ENCODE peak calls at places on chromosomes 12 and 14, in nine cellular contexts. One of them, this sample, is unnamed.
A peak's percentile ranks its signal among the peaks of the same experiment; 100 is the strongest.

GRCh38 chr12:113757223-113758002 is 208.7 kb downstream of the RBM19 start:
- DNase-seq in mammary epithelial cell: peak; percentile 5
- DNase-seq in neural crest cell: no peak
- DNase-seq in colonic mucosa: no peak
- DNase-seq in GM10248: no peak
- DNase-seq in sigmoid colon: no peak
- DNase-seq in WTC11: no peak
- DNase-seq in ovary: no peak
- DNase-seq in fibroblast of pulmonary artery: no peak
- DNase-seq in this sample: no peak

GRCh38 chr12:55972906-55973597 is 826 bp upstream of the RAB5B start:
- DNase-seq in mammary epithelial cell: no peak
- DNase-seq in neural crest cell: no peak
- DNase-seq in colonic mucosa: no peak
- DNase-seq in GM10248: no peak
- DNase-seq in sigmoid colon: no peak
- DNase-seq in WTC11: no peak
- DNase-seq in ovary: no peak
- DNase-seq in fibroblast of pulmonary artery: peak; percentile 64
- DNase-seq in this sample: no peak

GRCh38 chr14:98931911-98932310 is 340.1 kb downstream of the BCL11B start:
- DNase-seq in mammary epithelial cell: no peak
- DNase-seq in neural crest cell: no peak
- DNase-seq in colonic mucosa: peak; percentile 34
- DNase-seq in GM10248: no peak
- DNase-seq in sigmoid colon: peak; percentile 62
- DNase-seq in WTC11: no peak
- DNase-seq in ovary: no peak
- DNase-seq in fibroblast of pulmonary artery: no peak
- DNase-seq in this sample: no peak

GRCh38 chr12:70178038-70178437 is 65.2 kb upstream of the CNOT2 start:
- DNase-seq in mammary epithelial cell: peak; percentile 16
- DNase-seq in neural crest cell: no peak
- DNase-seq in colonic mucosa: no peak
- DNase-seq in GM10248: no peak
- DNase-seq in sigmoid colon: no peak
- DNase-seq in WTC11: no peak
- DNase-seq in ovary: no peak
- DNase-seq in fibroblast of pulmonary artery: peak; percentile 65
- DNase-seq in this sample: no peak

GRCh38 chr12:29309320-29309902 is 71.6 kb downstream of the ERGIC2 start:
- DNase-seq in mammary epithelial cell: no peak
- DNase-seq in neural crest cell: no peak
- DNase-seq in colonic mucosa: no peak
- DNase-seq in GM10248: no peak
- DNase-seq in sigmoid colon: no peak
- DNase-seq in WTC11: no peak
- DNase-seq in ovary: no peak
- DNase-seq in fibroblast of pulmonary artery: peak; percentile 62
- DNase-seq in this sample: no peak

GRCh38 chr12:47988073-47989022 is 15.9 kb downstream of the COL2A1 start:
- DNase-seq in mammary epithelial cell: no peak
- DNase-seq in neural crest cell: peak; percentile 51
- DNase-seq in colonic mucosa: no peak
- DNase-seq in GM10248: no peak
- DNase-seq in sigmoid colon: peak; percentile 46
- DNase-seq in WTC11: peak; percentile 54
- DNase-seq in ovary: no peak
- DNase-seq in fibroblast of pulmonary artery: no peak
- DNase-seq in this sample: no peak

GRCh38 chr12:129096184-129096583 is 242.9 kb downstream of the GLT1D1 start:
- DNase-seq in mammary epithelial cell: no peak
- DNase-seq in neural crest cell: no peak
- DNase-seq in colonic mucosa: no peak
- DNase-seq in GM10248: no peak
- DNase-seq in sigmoid colon: no peak
- DNase-seq in WTC11: no peak
- DNase-seq in ovary: no peak
- DNase-seq in fibroblast of pulmonary artery: no peak
- DNase-seq in this sample: no peak

GRCh38 chr12:113857371-113857770 is 108.8 kb downstream of the RBM19 start:
- DNase-seq in mammary epithelial cell: no peak
- DNase-seq in neural crest cell: no peak
- DNase-seq in colonic mucosa: no peak
- DNase-seq in GM10248: no peak
- DNase-seq in sigmoid colon: no peak
- DNase-seq in WTC11: no peak
- DNase-seq in ovary: no peak
- DNase-seq in fibroblast of pulmonary artery: no peak
- DNase-seq in this sample: no peak

GRCh38 chr14:68479247-68479646 is 313.6 kb downstream of the ZFP36L1 start:
- DNase-seq in mammary epithelial cell: no peak
- DNase-seq in neural crest cell: no peak
- DNase-seq in colonic mucosa: no peak
- DNase-seq in GM10248: no peak
- DNase-seq in sigmoid colon: no peak
- DNase-seq in WTC11: no peak
- DNase-seq in ovary: no peak
- DNase-seq in fibroblast of pulmonary artery: peak; percentile 62
- DNase-seq in this sample: no peak

GRCh38 chr12:510071-510825 is 50.5 kb downstream of the B4GALNT3 start:
- DNase-seq in mammary epithelial cell: peak; percentile 21
- DNase-seq in neural crest cell: peak; percentile 22
- DNase-seq in colonic mucosa: peak; percentile 83
- DNase-seq in GM10248: no peak
- DNase-seq in sigmoid colon: no peak
- DNase-seq in WTC11: peak; percentile 37
- DNase-seq in ovary: no peak
- DNase-seq in fibroblast of pulmonary artery: no peak
- DNase-seq in this sample: no peak

GRCh38 chr12:1436996-1437395 is 157.4 kb downstream of the FBXL14 start:
- DNase-seq in mammary epithelial cell: no peak
- DNase-seq in neural crest cell: no peak
- DNase-seq in colonic mucosa: no peak
- DNase-seq in GM10248: no peak
- DNase-seq in sigmoid colon: no peak
- DNase-seq in WTC11: no peak
- DNase-seq in ovary: no peak
- DNase-seq in fibroblast of pulmonary artery: no peak
- DNase-seq in this sample: no peak

GRCh38 chr12:68899251-68899771 is 33.7 kb downstream of the CPM start:
- DNase-seq in mammary epithelial cell: peak; percentile 67
- DNase-seq in neural crest cell: no peak
- DNase-seq in colonic mucosa: peak; percentile 74
- DNase-seq in GM10248: no peak
- DNase-seq in sigmoid colon: peak; percentile 71
- DNase-seq in WTC11: no peak
- DNase-seq in ovary: peak; percentile 77
- DNase-seq in fibroblast of pulmonary artery: peak; percentile 74
- DNase-seq in this sample: no peak
- TF ChIP-seq CTCF in mammary epithelial cell: peak; percentile 96
- TF ChIP-seq CTCF in neural crest cell: no peak
- TF ChIP-seq CTCF in colonic mucosa: peak; percentile 58
- TF ChIP-seq CTCF in GM10248: no peak
- TF ChIP-seq CTCF in sigmoid colon: no peak
- TF ChIP-seq CTCF in WTC11: no peak
- TF ChIP-seq CTCF in ovary: peak; percentile 36
- TF ChIP-seq CTCF in fibroblast of pulmonary artery: peak; percentile 56
- TF ChIP-seq CTCF in this sample: no peak

DNA sequence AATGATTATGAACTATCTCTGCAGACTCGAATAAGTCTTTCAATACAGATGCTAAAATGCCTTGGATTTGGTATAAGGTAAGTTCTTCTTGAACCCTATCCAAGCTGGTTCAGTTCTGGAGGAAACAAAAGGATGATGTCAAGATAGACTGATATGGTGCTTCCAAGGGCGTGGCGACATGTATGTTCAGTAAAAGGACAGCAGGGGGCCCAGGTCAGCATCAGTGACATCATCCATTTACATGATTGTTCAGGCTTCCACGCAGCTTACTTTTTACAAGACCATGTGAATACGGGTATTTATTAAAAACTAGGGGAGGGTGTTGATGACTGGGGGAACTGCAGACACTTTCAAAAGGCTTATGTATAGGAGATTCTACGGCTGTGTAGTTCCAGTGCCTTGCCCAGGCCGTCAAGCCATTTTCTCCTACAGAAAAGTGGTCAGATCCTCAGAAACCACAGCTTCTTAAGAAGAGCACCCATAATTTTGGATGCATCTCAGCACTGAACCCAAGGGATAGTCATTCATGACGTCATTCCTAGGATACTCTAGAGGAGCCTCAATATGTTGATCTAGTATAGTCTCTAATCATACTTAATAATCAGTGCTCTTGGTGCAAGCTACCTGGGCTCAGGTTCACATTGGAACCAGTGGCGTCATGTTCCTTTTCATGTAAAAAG is 527.7 kb downstream of the FUT8 start:
- DNase-seq in mammary epithelial cell: no peak
- DNase-seq in neural crest cell: peak; percentile 14
- DNase-seq in colonic mucosa: no peak
- DNase-seq in GM10248: peak; percentile 24
- DNase-seq in sigmoid colon: no peak
- DNase-seq in WTC11: no peak
- DNase-seq in ovary: no peak
- DNase-seq in fibroblast of pulmonary artery: no peak
- DNase-seq in this sample: no peak
- TF ChIP-seq CTCF in mammary epithelial cell: peak; percentile 30
- TF ChIP-seq CTCF in neural crest cell: peak; percentile 56
- TF ChIP-seq CTCF in colonic mucosa: no peak
- TF ChIP-seq CTCF in GM10248: no peak
- TF ChIP-seq CTCF in sigmoid colon: no peak
- TF ChIP-seq CTCF in WTC11: no peak
- TF ChIP-seq CTCF in ovary: no peak
- TF ChIP-seq CTCF in fibroblast of pulmonary artery: peak; percentile 8
- TF ChIP-seq CTCF in this sample: peak; percentile 63

DNA sequence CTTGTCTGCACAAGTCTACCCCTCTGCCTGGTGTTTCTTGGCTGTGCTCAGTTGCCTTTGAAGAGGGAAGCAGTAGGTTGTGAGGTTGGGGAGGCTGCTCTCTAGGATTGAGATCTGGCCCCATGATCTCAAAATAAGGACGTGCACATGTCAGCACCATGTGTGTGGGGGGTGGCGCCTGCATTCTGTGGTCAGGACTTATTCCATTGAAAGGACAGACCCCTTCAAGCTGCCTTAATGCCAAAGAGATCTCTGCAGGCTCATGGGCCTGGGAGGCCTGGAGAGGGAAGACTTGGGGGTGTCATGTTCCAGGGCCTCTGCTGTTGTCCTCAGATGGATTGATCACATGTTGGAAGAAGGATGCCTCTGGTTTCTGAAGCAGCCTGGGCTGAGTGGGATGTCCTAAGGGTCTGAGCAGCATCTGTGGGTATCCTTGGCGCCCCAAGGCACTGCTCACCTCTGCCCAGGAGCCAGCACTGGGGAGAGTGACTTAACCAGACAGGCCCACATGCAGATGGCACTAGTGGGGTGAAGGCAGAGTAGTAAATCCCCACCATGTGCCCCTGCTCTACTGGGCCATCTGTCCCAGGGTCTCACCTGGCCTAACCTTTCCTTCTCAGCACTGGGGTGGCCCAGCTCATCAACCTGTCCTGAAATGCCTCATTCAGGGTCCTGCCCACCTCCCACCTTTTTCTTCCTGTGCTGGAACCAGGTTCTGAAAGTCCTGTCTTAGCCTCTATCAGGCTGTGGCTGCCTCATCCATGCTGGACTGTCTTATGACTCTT is 118.9 kb downstream of the ADGRD1 start:
- DNase-seq in mammary epithelial cell: no peak
- DNase-seq in neural crest cell: no peak
- DNase-seq in colonic mucosa: no peak
- DNase-seq in GM10248: no peak
- DNase-seq in sigmoid colon: no peak
- DNase-seq in WTC11: no peak
- DNase-seq in ovary: no peak
- DNase-seq in fibroblast of pulmonary artery: no peak
- DNase-seq in this sample: no peak
- TF ChIP-seq CTCF in mammary epithelial cell: no peak
- TF ChIP-seq CTCF in neural crest cell: no peak
- TF ChIP-seq CTCF in colonic mucosa: no peak
- TF ChIP-seq CTCF in GM10248: no peak
- TF ChIP-seq CTCF in sigmoid colon: no peak
- TF ChIP-seq CTCF in WTC11: no peak
- TF ChIP-seq CTCF in ovary: no peak
- TF ChIP-seq CTCF in fibroblast of pulmonary artery: no peak
- TF ChIP-seq CTCF in this sample: no peak

GRCh38 chr14:86055512-86055911 is 525.6 kb downstream of the FLRT2 start:
- DNase-seq in mammary epithelial cell: no peak
- DNase-seq in neural crest cell: no peak
- DNase-seq in colonic mucosa: no peak
- DNase-seq in GM10248: no peak
- DNase-seq in sigmoid colon: no peak
- DNase-seq in WTC11: no peak
- DNase-seq in ovary: no peak
- DNase-seq in fibroblast of pulmonary artery: peak; percentile 6
- DNase-seq in this sample: no peak
- TF ChIP-seq CTCF in mammary epithelial cell: peak; percentile 29
- TF ChIP-seq CTCF in neural crest cell: peak; percentile 36
- TF ChIP-seq CTCF in colonic mucosa: no peak
- TF ChIP-seq CTCF in GM10248: no peak
- TF ChIP-seq CTCF in sigmoid colon: no peak
- TF ChIP-seq CTCF in WTC11: no peak
- TF ChIP-seq CTCF in ovary: no peak
- TF ChIP-seq CTCF in fibroblast of pulmonary artery: no peak
- TF ChIP-seq CTCF in this sample: peak; percentile 50

GRCh38 chr12:64142382-64142781 is 79.7 kb downstream of the KICS2 start:
- DNase-seq in mammary epithelial cell: no peak
- DNase-seq in neural crest cell: no peak
- DNase-seq in colonic mucosa: no peak
- DNase-seq in GM10248: no peak
- DNase-seq in sigmoid colon: no peak
- DNase-seq in WTC11: no peak
- DNase-seq in ovary: no peak
- DNase-seq in fibroblast of pulmonary artery: no peak
- DNase-seq in this sample: no peak

GRCh38 chr12:64142784-64143183 is 79.3 kb downstream of the KICS2 start:
- DNase-seq in mammary epithelial cell: no peak
- DNase-seq in neural crest cell: no peak
- DNase-seq in colonic mucosa: no peak
- DNase-seq in GM10248: no peak
- DNase-seq in sigmoid colon: no peak
- DNase-seq in WTC11: no peak
- DNase-seq in ovary: no peak
- DNase-seq in fibroblast of pulmonary artery: no peak
- DNase-seq in this sample: no peak

GRCh38 chr12:64147011-64147671 is 75.0 kb downstream of the KICS2 start:
- DNase-seq in mammary epithelial cell: no peak
- DNase-seq in neural crest cell: no peak
- DNase-seq in colonic mucosa: no peak
- DNase-seq in GM10248: no peak
- DNase-seq in sigmoid colon: no peak
- DNase-seq in WTC11: no peak
- DNase-seq in ovary: no peak
- DNase-seq in fibroblast of pulmonary artery: no peak
- DNase-seq in this sample: no peak

GRCh38 chr12:64147860-64148259 is 74.2 kb downstream of the KICS2 start:
- DNase-seq in mammary epithelial cell: no peak
- DNase-seq in neural crest cell: no peak
- DNase-seq in colonic mucosa: no peak
- DNase-seq in GM10248: no peak
- DNase-seq in sigmoid colon: no peak
- DNase-seq in WTC11: no peak
- DNase-seq in ovary: no peak
- DNase-seq in fibroblast of pulmonary artery: no peak
- DNase-seq in this sample: no peak

GRCh38 chr12:64145226-64145625 is 76.9 kb downstream of the KICS2 start:
- DNase-seq in mammary epithelial cell: no peak
- DNase-seq in neural crest cell: no peak
- DNase-seq in colonic mucosa: no peak
- DNase-seq in GM10248: no peak
- DNase-seq in sigmoid colon: no peak
- DNase-seq in WTC11: no peak
- DNase-seq in ovary: no peak
- DNase-seq in fibroblast of pulmonary artery: no peak
- DNase-seq in this sample: no peak
- TF ChIP-seq CTCF in mammary epithelial cell: no peak
- TF ChIP-seq CTCF in neural crest cell: no peak
- TF ChIP-seq CTCF in colonic mucosa: no peak
- TF ChIP-seq CTCF in GM10248: no peak
- TF ChIP-seq CTCF in sigmoid colon: no peak
- TF ChIP-seq CTCF in WTC11: no peak
- TF ChIP-seq CTCF in ovary: no peak
- TF ChIP-seq CTCF in fibroblast of pulmonary artery: no peak
- TF ChIP-seq CTCF in this sample: no peak

This sample was measured in type B pancreatic cell.